ENCODE peak calls at places on chromosome 2, in six cellular contexts. A, P, F, I, J and Q are unnamed samples.

GRCh38 chr2:120436885-120437603 is 91.1 kb downstream of the INHBB start:
- DNase-seq in J (peak), A (peak), P (peak), I (no peak), F (no peak), Q (peak)

GRCh38 chr2:24919100-24919976 is 699 bp downstream of the ADCY3 start:
- DNase-seq in F (no peak), I (peak), P (no peak), J (no peak), A (peak), Q (peak)

GRCh38 chr2:105403785-105404698 is 5.2 kb upstream of the FHL2 start:
- DNase-seq in F (no peak), A (peak), J (no peak), P (no peak), I (no peak), Q (no peak)

GRCh38 chr2:161130354-161130753 is 29.9 kb upstream of the TANK start:
- DNase-seq in A (no peak), F (no peak), J (no peak), P (no peak), I (no peak), Q (no peak)

GRCh38 chr2:24853046-24853445 is 59.8 kb downstream of the CENPO start:
- DNase-seq in I (no peak), P (no peak), F (no peak), A (no peak), J (no peak), Q (no peak)

GRCh38 chr2:26325851-26326250 is 20.1 kb upstream of the SELENOI start:
- DNase-seq in J (no peak), I (no peak), A (no peak), P (no peak), F (no peak), Q (no peak)

GRCh38 chr2:43178602-43179542 is 47.5 kb downstream of the ZFP36L2 start:
- DNase-seq in A (peak), F (no peak), I (no peak), J (peak), P (peak), Q (no peak)

GRCh38 chr2:37614061-37614802 is 57.2 kb downstream of the CDC42EP3 start:
- DNase-seq in A (no peak), F (no peak), P (no peak), J (no peak), I (no peak), Q (no peak)

GRCh38 chr2:173214213-173214612 is 138.6 kb downstream of the MAP3K20 start:
- DNase-seq in P (no peak), J (no peak), A (no peak), F (no peak), I (no peak), Q (no peak)

GRCh38 chr2:113986886-113987285 is 97.0 kb downstream of the ACTR3 start:
- DNase-seq in A (no peak), P (no peak), F (no peak), J (no peak), I (no peak), Q (no peak)

GRCh38 chr2:241901018-241901380 is 31.5 kb downstream of the RTP5 start:
- DNase-seq in J (no peak), A (no peak), P (no peak), F (no peak), I (no peak), Q (no peak)

GRCh38 chr2:6971502-6971901 is 54.3 kb downstream of the RNF144A start:
- DNase-seq in A (no peak), P (no peak), F (no peak), J (no peak), I (no peak), Q (no peak)

GRCh38 chr2:201254331-201254730 is 6.0 kb upstream of the CASP8 start:
- DNase-seq in J (peak), P (peak), F (no peak), A (no peak), I (no peak), Q (no peak)

GRCh38 chr2:45889620-45890019 is 238.1 kb downstream of the PRKCE start:
- DNase-seq in A (no peak), J (no peak), P (no peak), F (no peak), I (no peak), Q (no peak)

GRCh38 chr2:207390302-207391095 is 139.3 kb upstream of the CREB1 start:
- DNase-seq in P (no peak), A (no peak), I (no peak), F (no peak), J (no peak), Q (no peak)

GRCh38 chr2:4258563-4258962 is 555.2 kb downstream of the DCDC2C start:
- DNase-seq in A (no peak), I (no peak), F (no peak), J (no peak), P (peak), Q (no peak)

GRCh38 chr2:83081835-83082522 is 1377.1 kb downstream of the SUCLG1 start:
- DNase-seq in F (no peak), P (peak), A (no peak), I (no peak), J (no peak), Q (no peak)

GRCh38 chr2:60699617-60700016 is 56.5 kb upstream of the PAPOLG start:
- DNase-seq in P (no peak), A (no peak), I (no peak), F (no peak), J (no peak), Q (no peak)

GRCh38 chr2:165434865-165435500 is 34.5 kb upstream of the CSRNP3 start:
- DNase-seq in I (no peak), A (no peak), J (no peak), F (no peak), P (no peak), Q (no peak)

GRCh38 chr2:240815761-240816583 is 4.0 kb downstream of the KIF1A start:
- DNase-seq in P (no peak), J (no peak), I (no peak), F (no peak), A (no peak), Q (no peak)

GRCh38 chr2:240818293-240818542 is 1.8 kb downstream of the KIF1A start:
- DNase-seq in A (no peak), P (no peak), F (no peak), J (no peak), I (no peak), Q (no peak)

GRCh38 chr2:240814946-240815760 is 4.9 kb downstream of the KIF1A start:
- DNase-seq in J (no peak), I (no peak), P (no peak), A (no peak), F (no peak), Q (no peak)

GRCh38 chr2:240817496-240818292 is 2.3 kb downstream of the KIF1A start:
- DNase-seq in A (no peak), P (no peak), I (no peak), F (no peak), J (no peak), Q (no peak)

GRCh38 chr2:240816584-240817495 is 3.2 kb downstream of the KIF1A start:
- DNase-seq in J (no peak), I (no peak), P (no peak), F (no peak), A (no peak), Q (no peak)
- TF ChIP-seq TAF1 in J (no peak), I (no peak), P (no peak), F (no peak), A (no peak), Q (no peak)

GRCh38 chr2:219282375-219282774 is 3.2 kb downstream of the DNAJB2 start:
- DNase-seq in I (no peak), F (no peak), P (no peak), J (no peak), A (no peak), Q (no peak)
- TF ChIP-seq POLR2A in I (no peak), F (no peak), P (no peak), J (no peak), A (no peak), Q (no peak)

DNA sequence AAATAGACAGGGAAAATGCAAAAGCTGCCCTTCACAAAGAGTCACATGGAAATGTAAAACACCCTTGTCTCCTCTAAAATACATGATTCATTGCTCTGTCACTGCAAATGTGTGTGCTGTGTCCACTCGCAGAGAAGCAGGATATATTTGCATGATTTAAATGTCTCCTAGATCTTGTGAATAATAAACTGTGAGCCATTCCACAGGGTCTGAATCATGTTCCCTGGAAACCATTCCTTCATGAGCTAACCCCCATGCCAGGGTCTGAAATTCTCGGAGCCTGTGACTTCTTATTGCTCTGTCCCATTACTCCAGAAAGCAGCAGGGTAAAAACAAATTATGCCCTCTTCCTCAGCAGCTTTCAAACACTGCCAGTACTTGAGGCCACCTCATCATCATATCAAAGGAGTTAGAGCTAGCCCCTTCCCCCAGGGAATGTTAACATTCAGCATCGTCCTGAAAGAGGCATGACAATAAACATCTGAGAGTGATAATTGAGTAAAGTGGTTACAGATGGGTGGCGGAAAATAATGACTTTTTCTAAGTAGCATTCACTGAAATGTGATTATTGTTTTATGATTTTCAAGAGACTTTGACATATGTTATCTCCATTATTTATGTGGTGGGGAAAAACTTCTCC is 11.7 kb upstream of the CNGA3 start:
- DNase-seq in P (no peak), I (no peak), A (no peak), J (no peak), F (no peak), Q (no peak)
- TF ChIP-seq POLR2AphosphoS5 in P (no peak), I (no peak), A (no peak), J (no peak), F (no peak), Q (no peak)

DNA sequence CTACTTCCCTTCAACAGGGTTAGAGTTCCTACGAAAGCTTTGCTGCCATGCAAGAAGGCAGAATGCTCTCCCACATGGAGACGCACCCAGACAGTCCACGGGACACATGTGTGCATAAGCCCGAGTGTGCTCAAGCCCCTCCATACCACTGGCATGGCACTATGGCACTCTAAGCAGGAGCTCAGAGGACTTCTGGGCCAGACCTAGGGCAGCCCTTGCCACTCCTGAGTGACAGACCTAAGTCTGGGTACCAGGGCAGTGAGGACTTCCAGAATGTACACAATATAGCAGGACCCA is 11.4 kb upstream of the ARID5A start:
- DNase-seq in F (no peak), I (no peak), A (no peak), J (no peak), P (no peak), Q (no peak)
- TF ChIP-seq TAF1 in F (no peak), I (no peak), A (no peak), J (no peak), P (no peak), Q (no peak)

DNA sequence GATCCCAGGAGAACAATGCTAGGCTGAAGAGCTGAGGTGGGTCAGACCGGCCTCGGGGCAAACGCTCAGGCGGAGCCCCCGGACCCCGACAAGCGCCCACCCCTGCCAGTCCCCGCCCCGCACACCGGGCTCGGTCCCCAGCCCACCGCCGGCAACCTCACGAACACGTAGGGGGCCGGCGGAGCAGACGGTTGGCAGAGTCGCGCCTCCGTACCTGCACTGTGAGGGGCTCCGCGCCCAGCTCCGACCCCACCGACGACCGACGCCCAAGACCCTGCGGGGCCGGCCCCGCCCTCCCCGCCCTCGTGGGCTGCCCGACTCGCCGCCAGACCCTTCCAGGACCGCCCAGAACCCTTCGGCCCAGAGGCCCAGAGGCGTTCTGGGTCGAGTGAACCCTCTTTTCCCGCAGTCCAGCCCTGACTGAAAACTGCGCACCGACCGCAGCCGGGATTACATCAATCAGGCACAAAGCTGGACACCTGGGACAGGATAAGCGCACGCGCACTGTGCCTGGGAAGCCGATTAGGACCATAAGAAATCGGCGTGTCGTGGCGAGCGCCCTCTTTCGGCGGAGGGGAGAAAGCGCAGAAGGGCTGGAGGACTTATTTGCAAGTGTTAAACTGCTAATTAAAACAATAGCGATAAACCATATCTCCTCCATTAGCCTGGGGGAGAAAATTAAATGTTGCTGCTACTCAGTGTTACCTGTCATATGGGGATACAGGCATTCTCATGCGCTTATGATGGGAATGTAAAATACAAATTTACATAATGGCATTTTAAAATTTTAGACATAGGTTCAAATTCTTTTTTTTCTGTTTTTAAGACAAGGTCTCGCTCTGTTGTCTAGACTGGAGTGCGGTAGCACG is 11.7 kb upstream of the DCTN1 start:
- DNase-seq in F (peak), P (peak), J (peak), A (peak), I (peak), Q (peak)
- TF ChIP-seq POLR2A in F (peak), P (peak), J (no peak), A (peak), I (peak), Q (peak)